ENCODE peak calls at places on chromosome 14, in six cellular contexts. One of them, this sample, is unnamed.

GRCh38 chr14:79721399-79722084 is 489.8 kb downstream of the DIO2 start:
- DNase-seq in endodermal cell: no peak
- DNase-seq in fibroblast of lung: no peak
- DNase-seq in psoas muscle: no peak
- DNase-seq in AG10803: no peak
- DNase-seq in fibroblast of mammary gland: no peak
- DNase-seq in this sample: no peak

GRCh38 chr14:66508846-66509621 is 1.1 kb downstream of the GPHN start:
- DNase-seq in endodermal cell: peak
- DNase-seq in fibroblast of lung: peak
- DNase-seq in psoas muscle: peak
- DNase-seq in AG10803: peak
- DNase-seq in fibroblast of mammary gland: peak
- DNase-seq in this sample: peak

GRCh38 chr14:97709552-97709951 is 912.4 kb downstream of the VRK1 start:
- DNase-seq in endodermal cell: no peak
- DNase-seq in fibroblast of lung: no peak
- DNase-seq in psoas muscle: no peak
- DNase-seq in AG10803: no peak
- DNase-seq in fibroblast of mammary gland: no peak
- DNase-seq in this sample: no peak

GRCh38 chr14:100092832-100093231 is 27.6 kb downstream of the EVL start:
- DNase-seq in endodermal cell: no peak
- DNase-seq in fibroblast of lung: no peak
- DNase-seq in psoas muscle: no peak
- DNase-seq in AG10803: no peak
- DNase-seq in fibroblast of mammary gland: no peak
- DNase-seq in this sample: no peak

GRCh38 chr14:51014086-51014485 is 69.8 kb upstream of the PYGL start:
- DNase-seq in endodermal cell: no peak
- DNase-seq in fibroblast of lung: peak
- DNase-seq in psoas muscle: no peak
- DNase-seq in AG10803: peak
- DNase-seq in fibroblast of mammary gland: peak
- DNase-seq in this sample: peak

GRCh38 chr14:102659797-102660196 is 67.3 kb downstream of the RCOR1 start:
- DNase-seq in endodermal cell: no peak
- DNase-seq in fibroblast of lung: peak
- DNase-seq in psoas muscle: no peak
- DNase-seq in AG10803: peak
- DNase-seq in fibroblast of mammary gland: peak
- DNase-seq in this sample: peak

GRCh38 chr14:43143106-43143505 is 1364.0 kb downstream of the FSCB start:
- DNase-seq in endodermal cell: no peak
- DNase-seq in fibroblast of lung: no peak
- DNase-seq in psoas muscle: no peak
- DNase-seq in AG10803: no peak
- DNase-seq in fibroblast of mammary gland: no peak
- DNase-seq in this sample: no peak

GRCh38 chr14:53766106-53766505 is 190.5 kb downstream of the BMP4 start:
- DNase-seq in endodermal cell: no peak
- DNase-seq in fibroblast of lung: no peak
- DNase-seq in psoas muscle: no peak
- DNase-seq in AG10803: no peak
- DNase-seq in fibroblast of mammary gland: no peak
- DNase-seq in this sample: no peak

GRCh38 chr14:73216035-73216434 is 21.3 kb upstream of the PAPLN start:
- DNase-seq in endodermal cell: no peak
- DNase-seq in fibroblast of lung: no peak
- DNase-seq in psoas muscle: no peak
- DNase-seq in AG10803: no peak
- DNase-seq in fibroblast of mammary gland: peak
- DNase-seq in this sample: no peak

GRCh38 chr14:32661216-32661615 is 277.5 kb upstream of the NPAS3 start:
- DNase-seq in endodermal cell: no peak
- DNase-seq in fibroblast of lung: no peak
- DNase-seq in psoas muscle: no peak
- DNase-seq in AG10803: no peak
- DNase-seq in fibroblast of mammary gland: no peak
- DNase-seq in this sample: no peak

GRCh38 chr14:62718629-62719028 is 326.6 kb downstream of the KCNH5 start:
- DNase-seq in endodermal cell: no peak
- DNase-seq in fibroblast of lung: no peak
- DNase-seq in psoas muscle: no peak
- DNase-seq in AG10803: no peak
- DNase-seq in fibroblast of mammary gland: no peak
- DNase-seq in this sample: no peak

GRCh38 chr14:24721772-24722171 is 87.8 kb upstream of the GZMB start:
- DNase-seq in endodermal cell: no peak
- DNase-seq in fibroblast of lung: no peak
- DNase-seq in psoas muscle: no peak
- DNase-seq in AG10803: no peak
- DNase-seq in fibroblast of mammary gland: peak
- DNase-seq in this sample: no peak

GRCh38 chr14:78863143-78863542 is 693.0 kb downstream of the NRXN3 start:
- DNase-seq in endodermal cell: peak
- DNase-seq in fibroblast of lung: peak
- DNase-seq in psoas muscle: no peak
- DNase-seq in AG10803: peak
- DNase-seq in fibroblast of mammary gland: peak
- DNase-seq in this sample: peak

GRCh38 chr14:61331992-61332657 is 10.7 kb downstream of the PRKCH start:
- DNase-seq in endodermal cell: no peak
- DNase-seq in fibroblast of lung: no peak
- DNase-seq in psoas muscle: no peak
- DNase-seq in AG10803: no peak
- DNase-seq in fibroblast of mammary gland: no peak
- DNase-seq in this sample: no peak

DNA sequence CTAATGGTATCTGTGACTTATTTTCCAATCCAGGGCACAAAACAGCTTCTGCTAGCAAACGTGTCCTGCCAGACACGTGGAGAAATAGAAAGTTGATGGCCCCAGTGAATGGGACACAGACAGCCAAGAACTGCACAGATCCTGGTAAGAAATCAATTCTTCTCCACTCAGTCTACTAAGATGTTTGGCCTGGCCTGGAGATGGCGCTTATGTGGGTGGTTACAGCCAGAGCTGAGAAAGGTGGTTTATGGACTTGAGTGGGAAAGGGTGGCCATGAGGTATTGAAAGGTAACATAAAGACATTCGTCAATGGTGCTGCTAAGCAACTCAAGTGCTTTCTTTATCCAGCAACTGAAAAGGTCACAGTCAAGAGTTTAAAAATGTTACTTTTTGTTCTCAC is 2.9 kb downstream of the SLC24A4 start:
- DNase-seq in endodermal cell: peak
- DNase-seq in fibroblast of lung: no peak
- DNase-seq in psoas muscle: no peak
- DNase-seq in AG10803: no peak
- DNase-seq in fibroblast of mammary gland: no peak
- DNase-seq in this sample: no peak
- TF ChIP-seq CTCF in endodermal cell: peak
- TF ChIP-seq CTCF in fibroblast of lung: no peak
- TF ChIP-seq CTCF in psoas muscle: no peak
- TF ChIP-seq CTCF in AG10803: peak
- TF ChIP-seq CTCF in fibroblast of mammary gland: no peak
- TF ChIP-seq CTCF in this sample: peak

DNA sequence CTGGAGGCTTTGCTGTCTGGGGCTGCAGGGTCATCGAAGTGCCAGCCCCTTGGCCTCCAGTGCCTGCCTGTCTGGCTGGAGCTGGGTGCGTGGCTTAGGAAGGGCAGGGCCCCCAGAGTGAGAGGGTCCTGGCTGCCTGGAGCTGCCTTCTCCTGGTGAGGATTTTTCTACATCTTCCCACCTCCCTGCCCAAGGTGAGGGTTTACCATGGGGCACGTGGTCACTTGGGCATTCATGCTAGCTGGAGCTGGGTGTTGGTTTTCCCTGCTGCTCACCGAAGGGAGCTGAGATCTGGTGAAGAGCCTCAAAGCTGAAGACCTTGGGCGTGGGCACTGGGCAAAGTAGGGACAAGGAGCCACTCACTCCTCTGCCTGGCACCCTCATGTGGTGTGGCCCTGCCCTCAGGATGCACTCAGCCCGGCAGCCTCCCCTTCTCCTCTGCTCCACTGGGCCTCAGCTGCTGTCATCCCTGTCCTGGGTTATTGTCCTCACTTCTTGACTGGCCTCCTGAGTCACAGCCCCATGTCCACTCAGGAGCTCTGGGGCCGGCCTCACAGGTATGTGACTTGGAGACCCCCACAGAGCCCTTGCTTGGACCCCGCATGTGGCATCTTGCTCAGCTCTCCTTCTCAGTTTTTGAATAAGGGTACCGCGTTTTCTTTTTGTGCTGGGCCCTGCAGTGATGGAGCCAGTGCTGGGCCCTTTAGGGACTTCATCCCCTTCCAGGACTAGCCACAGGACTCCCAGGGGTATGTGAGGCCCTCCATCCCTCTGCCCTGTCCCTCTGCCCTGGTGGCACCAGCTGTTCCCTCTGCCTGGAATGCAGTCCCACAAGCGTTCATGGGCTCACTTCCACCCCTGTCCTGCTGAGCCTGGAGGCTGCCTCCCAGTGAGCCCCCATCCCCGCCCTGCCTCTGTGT is 1.6 kb downstream of the CEP170B start:
- DNase-seq in endodermal cell: no peak
- DNase-seq in fibroblast of lung: no peak
- DNase-seq in psoas muscle: peak
- DNase-seq in AG10803: no peak
- DNase-seq in fibroblast of mammary gland: no peak
- DNase-seq in this sample: no peak
- H3K4me3 ChIP-seq in endodermal cell: peak
- H3K4me3 ChIP-seq in fibroblast of lung: peak
- H3K4me3 ChIP-seq in psoas muscle: peak
- H3K4me3 ChIP-seq in AG10803: peak
- H3K4me3 ChIP-seq in fibroblast of mammary gland: peak
- H3K4me3 ChIP-seq in this sample: peak

GRCh38 chr14:56715938-56716337 is 94.3 kb downstream of the OTX2 start:
- DNase-seq in endodermal cell: no peak
- DNase-seq in fibroblast of lung: no peak
- DNase-seq in psoas muscle: no peak
- DNase-seq in AG10803: no peak
- DNase-seq in fibroblast of mammary gland: no peak
- DNase-seq in this sample: no peak
- TF ChIP-seq CTCF in endodermal cell: peak
- TF ChIP-seq CTCF in fibroblast of lung: no peak
- TF ChIP-seq CTCF in psoas muscle: no peak
- TF ChIP-seq CTCF in AG10803: no peak
- TF ChIP-seq CTCF in fibroblast of mammary gland: no peak
- TF ChIP-seq CTCF in this sample: no peak

DNA sequence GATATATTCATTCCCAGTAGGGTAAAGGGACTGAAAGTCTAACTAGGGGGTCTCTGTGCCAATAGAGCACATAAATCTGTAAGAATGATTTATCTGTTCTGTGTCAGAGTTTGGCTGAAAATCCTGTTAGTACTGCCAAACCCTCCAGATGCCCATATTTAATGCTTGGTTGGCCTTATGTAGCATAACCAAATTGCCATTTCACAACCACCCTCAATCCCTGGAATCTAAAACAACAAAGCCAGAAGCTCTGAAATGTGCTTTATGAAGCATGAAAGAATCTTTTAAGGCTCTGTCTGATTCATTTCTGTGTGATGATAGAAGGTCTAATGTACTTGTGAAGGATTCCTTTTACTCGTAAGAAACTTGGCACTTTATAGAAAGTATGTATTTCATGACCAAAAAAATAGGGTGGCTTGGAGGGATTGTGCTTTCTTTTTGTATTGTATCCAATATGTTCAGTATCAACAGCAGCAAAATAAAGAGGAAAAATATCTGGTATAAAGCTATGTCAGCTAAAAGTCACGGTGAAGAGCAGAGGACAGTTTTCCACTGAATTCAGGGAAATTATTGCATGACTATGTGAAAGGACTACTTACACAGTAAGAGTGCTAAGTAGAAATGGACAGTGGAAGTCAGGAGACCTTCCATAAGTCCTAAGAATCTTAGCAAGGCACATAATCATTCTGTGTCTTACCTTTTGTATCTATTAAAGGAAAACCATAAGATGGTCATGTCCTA is 19.1 kb downstream of the TSHR start:
- DNase-seq in endodermal cell: no peak
- DNase-seq in fibroblast of lung: peak
- DNase-seq in psoas muscle: no peak
- DNase-seq in AG10803: peak
- DNase-seq in fibroblast of mammary gland: peak
- DNase-seq in this sample: no peak
- H3K4me3 ChIP-seq in endodermal cell: no peak
- H3K4me3 ChIP-seq in fibroblast of lung: no peak
- H3K4me3 ChIP-seq in psoas muscle: no peak
- H3K4me3 ChIP-seq in AG10803: no peak
- H3K4me3 ChIP-seq in fibroblast of mammary gland: no peak
- H3K4me3 ChIP-seq in this sample: no peak

DNA sequence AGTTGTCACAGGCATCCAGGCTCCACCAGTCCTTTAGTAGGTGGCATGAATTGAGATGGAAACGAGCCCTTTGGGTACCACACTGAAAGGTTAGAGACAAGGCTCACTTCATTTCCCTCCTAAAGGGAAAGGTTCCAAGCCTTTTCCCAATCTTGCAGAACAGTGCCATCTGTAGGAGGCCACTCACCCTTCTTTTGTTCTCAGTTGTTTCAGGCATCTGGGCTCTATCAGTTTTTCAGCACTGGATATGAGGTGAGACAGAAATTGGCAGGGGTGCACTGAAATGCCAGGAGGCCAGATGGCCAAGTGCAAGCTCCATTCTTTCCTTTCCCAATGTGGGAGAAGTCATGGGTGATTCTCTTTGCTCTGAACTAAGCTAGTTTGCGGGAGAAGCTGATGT is 15.2 kb downstream of the FBXO33 start:
- DNase-seq in endodermal cell: peak
- DNase-seq in fibroblast of lung: no peak
- DNase-seq in psoas muscle: no peak
- DNase-seq in AG10803: peak
- DNase-seq in fibroblast of mammary gland: peak
- DNase-seq in this sample: peak
- TF ChIP-seq CTCF in endodermal cell: peak
- TF ChIP-seq CTCF in fibroblast of lung: no peak
- TF ChIP-seq CTCF in psoas muscle: no peak
- TF ChIP-seq CTCF in AG10803: peak
- TF ChIP-seq CTCF in fibroblast of mammary gland: peak
- TF ChIP-seq CTCF in this sample: peak

GRCh38 chr14:75259946-75260545 is 18.6 kb upstream of the FOS start:
- DNase-seq in endodermal cell: no peak
- DNase-seq in fibroblast of lung: no peak
- DNase-seq in psoas muscle: no peak
- DNase-seq in AG10803: peak
- DNase-seq in fibroblast of mammary gland: no peak
- DNase-seq in this sample: no peak
- H3K4me3 ChIP-seq in endodermal cell: peak
- H3K4me3 ChIP-seq in fibroblast of lung: no peak
- H3K4me3 ChIP-seq in psoas muscle: no peak
- H3K4me3 ChIP-seq in AG10803: no peak
- H3K4me3 ChIP-seq in fibroblast of mammary gland: no peak
- H3K4me3 ChIP-seq in this sample: no peak

GRCh38 chr14:74786916-74787315 is 23.8 kb downstream of the YLPM1 start:
- DNase-seq in endodermal cell: no peak
- DNase-seq in fibroblast of lung: no peak
- DNase-seq in psoas muscle: no peak
- DNase-seq in AG10803: no peak
- DNase-seq in fibroblast of mammary gland: no peak
- DNase-seq in this sample: peak
- TF ChIP-seq CTCF in endodermal cell: peak
- TF ChIP-seq CTCF in fibroblast of lung: no peak
- TF ChIP-seq CTCF in psoas muscle: no peak
- TF ChIP-seq CTCF in AG10803: no peak
- TF ChIP-seq CTCF in fibroblast of mammary gland: no peak
- TF ChIP-seq CTCF in this sample: peak